ENCODE peak calls at places on chromosomes 13 and 19, in five cellular contexts. G, B, E, P and D are unnamed samples.

GRCh38 chr19:46299004-46299509 is 2.2 kb downstream of the HIF3A start:
- DNase-seq in G (no peak), B (peak), E (peak), P (peak), D (peak)

GRCh38 chr19:3601021-3601420 is 5.7 kb downstream of the TBXA2R start:
- DNase-seq in G (no peak), B (no peak), E (no peak), P (peak), D (no peak)

GRCh38 chr19:30095171-30095570 is 153.1 kb downstream of the URI1 start:
- DNase-seq in G (no peak), B (no peak), E (no peak), P (peak), D (no peak)

GRCh38 chr13:73754727-73755292 is 379.4 kb downstream of the KLF12 start:
- DNase-seq in G (peak), B (peak), E (peak), P (no peak), D (no peak)

GRCh38 chr13:95083758-95084157 is 217.5 kb downstream of the ABCC4 start:
- DNase-seq in G (no peak), B (peak), E (peak), P (no peak), D (no peak)

GRCh38 chr19:17404621-17405249 is 695 bp downstream of the BST2 start:
- DNase-seq in G (no peak), B (no peak), E (no peak), P (no peak), D (no peak)

GRCh38 chr19:47581605-47582319 is 8.8 kb upstream of the ZNF541 start:
- DNase-seq in G (no peak), B (no peak), E (no peak), P (peak), D (no peak)

GRCh38 chr19:40740747-40741146 is 9.5 kb downstream of the ACTMAP start:
- DNase-seq in G (no peak), B (peak), E (no peak), P (no peak), D (no peak)

GRCh38 chr13:110396476-110396875 is 89.4 kb downstream of the COL4A2 start:
- DNase-seq in G (no peak), B (peak), E (no peak), P (no peak), D (no peak)

GRCh38 chr19:53165691-53166091 is 6.8 kb upstream of the ZNF347 start:
- DNase-seq in G (no peak), B (no peak), E (no peak), P (no peak), D (no peak)